ENCODE peak calls at places on chromosomes 7 and 10, in six cellular contexts. I, W, L, N, Q and J are unnamed samples.

GRCh38 chr7:108630002-108630401 is 60.3 kb downstream of the DNAJB9 start:
- DNase-seq in L (no peak), I (no peak), Q (no peak), W (no peak), N (no peak), J (no peak)

GRCh38 chr10:34405611-34406462 is 409.3 kb downstream of the PARD3 start:
- DNase-seq in I (no peak), W (no peak), N (no peak), L (no peak), Q (no peak), J (no peak)

GRCh38 chr7:71868797-71869196 is 543.3 kb downstream of the CALN1 start:
- DNase-seq in W (no peak), N (no peak), I (no peak), Q (no peak), L (peak), J (no peak)

GRCh38 chr10:122374859-122375721 is 582 bp downstream of the PLEKHA1 start:
- DNase-seq in N (no peak), L (peak), W (peak), Q (no peak), I (peak), J (no peak)

GRCh38 chr10:124053971-124054370 is 39.4 kb downstream of the CHST15 start:
- DNase-seq in N (no peak), I (no peak), L (no peak), Q (no peak), W (no peak), J (no peak)

GRCh38 chr10:79241990-79242619 is 105.2 kb upstream of the PPIF start:
- DNase-seq in L (peak), I (no peak), W (peak), N (no peak), Q (no peak), J (no peak)

GRCh38 chr10:22246680-22247391 is 29.0 kb upstream of the EBLN1 start:
- DNase-seq in W (no peak), N (peak), I (no peak), Q (no peak), L (no peak), J (no peak)

GRCh38 chr7:131629203-131629871 is 72.9 kb upstream of the PODXL start:
- DNase-seq in N (no peak), L (no peak), I (no peak), Q (no peak), W (no peak), J (no peak)

GRCh38 chr7:47453093-47454056 is 128.5 kb downstream of the TNS3 start:
- DNase-seq in N (peak), I (no peak), L (no peak), Q (peak), W (no peak), J (peak)

GRCh38 chr7:70487526-70488285 is 644.2 kb upstream of the GALNT17 start:
- DNase-seq in Q (no peak), I (no peak), L (no peak), W (no peak), N (no peak), J (no peak)

GRCh38 chr10:15118615-15119014 is 21.5 kb downstream of the RPP38 start:
- DNase-seq in N (no peak), W (no peak), I (no peak), Q (no peak), L (peak), J (no peak)

GRCh38 chr7:131042269-131043160 is 285.2 kb upstream of the MKLN1 start:
- DNase-seq in Q (no peak), W (peak), N (no peak), L (no peak), I (no peak), J (no peak)

GRCh38 chr10:34200355-34200901 is 614.7 kb downstream of the PARD3 start:
- DNase-seq in N (no peak), Q (no peak), I (no peak), W (no peak), L (no peak), J (no peak)

GRCh38 chr7:71443197-71443542 is 311.2 kb downstream of the GALNT17 start:
- DNase-seq in W (no peak), Q (no peak), L (no peak), N (no peak), I (no peak), J (no peak)

GRCh38 chr7:81308643-81309354 is 389.9 kb upstream of the SEMA3C start:
- DNase-seq in I (no peak), W (peak), Q (no peak), L (no peak), N (no peak), J (no peak)

GRCh38 chr7:104983620-104984539 is 30.1 kb upstream of the KMT2E start:
- DNase-seq in W (peak), Q (no peak), I (peak), L (peak), N (no peak), J (peak)

GRCh38 chr7:73905360-73905759 is 44.4 kb downstream of the TMEM270 start:
- DNase-seq in I (no peak), L (no peak), W (no peak), Q (no peak), N (no peak), J (no peak)

GRCh38 chr7:41774966-41775365 is 72.1 kb upstream of the INHBA start:
- DNase-seq in N (no peak), W (no peak), I (no peak), L (no peak), Q (no peak), J (no peak)

GRCh38 chr7:46586406-46586805 is 665.3 kb upstream of the IGFBP3 start:
- DNase-seq in W (no peak), Q (peak), I (no peak), L (no peak), N (no peak), J (no peak)

GRCh38 chr7:15015545-15016314 is 113.2 kb upstream of the DGKB start:
- DNase-seq in Q (peak), W (peak), N (peak), I (no peak), L (peak), J (no peak)

GRCh38 chr7:77434570-77434969 is 18.4 kb upstream of the GSAP start:
- DNase-seq in Q (no peak), N (no peak), I (no peak), W (no peak), L (no peak), J (no peak)

GRCh38 chr7:86932038-86932512 is 127.4 kb downstream of the ELAPOR2 start:
- DNase-seq in N (peak), I (no peak), Q (no peak), L (no peak), W (no peak), J (peak)

GRCh38 chr10:122713091-122713885 is 13.6 kb upstream of the C10orf120 start:
- DNase-seq in Q (no peak), I (no peak), W (no peak), N (no peak), L (no peak), J (no peak)

GRCh38 chr10:84097787-84098353 is 41.4 kb upstream of the GHITM start:
- DNase-seq in Q (no peak), L (peak), W (peak), I (no peak), N (no peak), J (no peak)

GRCh38 chr10:46528171-46528671 is 28.2 kb downstream of the GPRIN2 start:
- DNase-seq in I (peak), L (no peak), N (no peak), W (no peak), Q (no peak), J (no peak)

GRCh38 chr10:85614981-85615380 is 751.6 kb downstream of the GRID1 start:
- DNase-seq in W (no peak), I (no peak), L (no peak), N (no peak), Q (no peak), J (no peak)

GRCh38 chr7:27560706-27561235 is 101.9 kb downstream of the HIBADH start:
- DNase-seq in I (no peak), L (no peak), Q (peak), W (no peak), N (peak), J (no peak)
- TF ChIP-seq CTCF in I (no peak), L (no peak), Q (peak), W (no peak), N (peak), J (no peak)

DNA sequence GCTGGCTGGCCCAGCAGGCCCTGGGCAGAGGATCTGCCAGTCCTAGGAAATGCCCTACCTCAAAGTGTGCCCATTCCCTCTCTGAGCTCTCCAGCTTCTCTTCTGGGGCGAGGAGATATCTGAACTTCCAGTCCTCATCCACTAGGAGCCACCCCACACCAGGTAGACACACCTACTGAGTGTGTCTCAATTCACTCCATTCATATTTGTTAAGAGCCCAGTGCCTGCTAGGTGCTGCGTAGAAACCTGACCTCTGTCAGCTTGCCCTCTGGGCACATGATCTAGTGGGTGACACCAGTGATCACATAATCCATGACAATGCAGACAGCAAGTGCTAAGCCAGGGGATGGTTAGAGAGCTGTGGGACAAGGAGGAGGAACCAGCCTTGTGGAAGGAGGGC is 81.5 kb downstream of the COL13A1 start:
- DNase-seq in L (peak), W (no peak), Q (no peak), N (no peak), I (no peak), J (no peak)
- TF ChIP-seq CTCF in L (peak), W (peak), Q (no peak), N (no peak), I (no peak), J (peak)

DNA sequence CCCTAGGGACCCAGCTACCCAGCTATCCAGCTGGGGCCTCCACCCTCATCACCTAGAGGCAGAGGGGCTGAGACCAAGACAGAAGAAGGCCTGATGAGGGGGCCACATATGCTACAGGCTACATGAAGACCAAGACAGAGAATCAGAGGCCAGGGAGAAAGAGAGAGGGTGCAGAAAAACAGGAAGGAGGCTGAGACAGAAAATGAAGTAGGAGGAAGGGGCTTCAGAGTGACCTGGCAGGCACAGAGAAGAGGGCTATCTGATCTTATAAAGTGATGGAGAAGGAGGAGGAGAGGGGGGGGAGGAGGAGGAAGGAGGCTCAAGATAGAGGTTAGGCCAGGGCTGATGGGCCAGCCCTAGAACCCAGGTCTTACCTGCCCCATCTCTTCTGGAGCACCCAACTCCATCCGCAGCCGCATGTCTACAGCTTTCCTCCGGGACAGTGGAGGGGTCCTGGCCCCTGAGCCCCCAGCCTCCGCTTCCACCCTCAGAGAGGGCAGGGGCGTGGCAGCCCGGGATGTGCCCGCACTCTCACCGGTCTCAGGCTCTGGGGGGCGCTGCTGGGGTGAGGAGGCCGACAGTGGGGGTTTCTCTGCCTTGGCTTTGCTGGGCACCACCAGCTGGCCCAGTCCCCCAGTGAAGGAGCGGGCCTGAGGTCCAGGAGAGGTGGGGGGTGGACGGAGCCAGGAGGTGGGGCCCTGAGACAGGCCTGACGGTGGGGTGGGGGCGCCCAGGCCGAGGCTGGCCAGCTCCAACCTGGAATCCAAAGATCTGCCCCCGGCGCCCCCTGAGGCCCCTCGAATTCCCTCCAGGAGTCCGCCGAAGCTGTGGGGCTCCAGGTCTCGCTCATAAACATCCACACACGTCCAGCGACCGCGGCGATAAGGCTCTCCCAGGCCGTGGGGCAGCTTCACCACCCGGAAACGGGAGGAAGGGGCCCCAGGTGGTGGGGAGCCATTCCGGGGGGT is 1.8 kb downstream of the TSC22D4 start:
- DNase-seq in N (no peak), L (peak), W (no peak), I (no peak), Q (no peak), J (no peak)
- TF ChIP-seq CTCF in N (peak), L (peak), W (peak), I (no peak), Q (peak), J (no peak)

DNA sequence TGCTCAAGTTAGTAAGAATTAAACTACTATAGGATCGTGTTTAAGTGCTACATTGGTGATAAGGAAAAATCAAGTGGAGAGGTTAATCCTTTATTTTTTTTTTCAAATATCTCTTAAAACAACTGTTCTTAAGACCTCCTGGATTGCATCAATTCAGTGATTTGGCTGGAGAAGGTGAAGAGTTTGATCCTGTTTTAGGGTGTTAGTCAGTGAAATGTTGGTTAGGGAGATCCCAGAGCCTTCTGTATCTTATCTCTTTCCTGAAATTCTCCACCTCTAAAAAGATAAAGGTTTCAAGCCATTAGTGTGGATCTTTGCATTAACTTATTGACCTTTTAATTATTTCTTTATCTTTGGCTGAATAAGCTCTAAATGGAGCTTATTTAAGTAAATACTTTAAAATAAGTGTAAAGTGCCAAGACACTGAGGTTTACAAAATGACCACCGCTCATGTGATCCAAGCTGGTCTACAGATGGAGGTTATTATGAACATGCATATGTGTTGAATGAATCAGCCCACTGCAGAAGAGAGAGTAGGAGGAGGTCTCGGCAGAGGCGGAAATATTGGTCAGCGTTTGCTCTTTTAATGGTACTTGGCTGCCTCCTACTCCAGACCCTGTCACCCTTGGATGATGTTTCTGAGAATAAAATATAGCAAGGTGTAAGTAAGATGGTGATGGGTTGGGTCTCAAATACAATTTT is 51.8 kb upstream of the BMPER start:
- DNase-seq in I (no peak), W (no peak), N (peak), L (no peak), Q (peak), J (no peak)
- TF ChIP-seq CTCF in I (no peak), W (no peak), N (no peak), L (no peak), Q (no peak), J (no peak)

GRCh38 chr7:48876087-48876486 is 48.3 kb upstream of the CDC14C start:
- DNase-seq in Q (no peak), I (no peak), N (no peak), W (no peak), L (no peak), J (no peak)

GRCh38 chr7:48872548-48872947 is 51.8 kb upstream of the CDC14C start:
- DNase-seq in N (no peak), W (no peak), L (no peak), I (no peak), Q (no peak), J (no peak)

GRCh38 chr7:48875300-48875916 is 48.9 kb upstream of the CDC14C start:
- DNase-seq in L (peak), Q (no peak), I (no peak), W (peak), N (no peak), J (peak)
- TF ChIP-seq CTCF in L (peak), Q (peak), I (peak), W (peak), N (peak), J (no peak)

GRCh38 chr7:36509962-36510361 is 120.3 kb downstream of the ANLN start:
- DNase-seq in W (no peak), I (no peak), L (no peak), N (no peak), Q (no peak), J (no peak)
- TF ChIP-seq CTCF in W (no peak), I (no peak), L (no peak), N (no peak), Q (no peak), J (no peak)

GRCh38 chr7:32588657-32589056 is 93.4 kb downstream of the AVL9 start:
- DNase-seq in W (no peak), N (peak), Q (no peak), I (no peak), L (peak), J (no peak)
- TF ChIP-seq CTCF in W (no peak), N (no peak), Q (no peak), I (no peak), L (no peak), J (no peak)

DNA sequence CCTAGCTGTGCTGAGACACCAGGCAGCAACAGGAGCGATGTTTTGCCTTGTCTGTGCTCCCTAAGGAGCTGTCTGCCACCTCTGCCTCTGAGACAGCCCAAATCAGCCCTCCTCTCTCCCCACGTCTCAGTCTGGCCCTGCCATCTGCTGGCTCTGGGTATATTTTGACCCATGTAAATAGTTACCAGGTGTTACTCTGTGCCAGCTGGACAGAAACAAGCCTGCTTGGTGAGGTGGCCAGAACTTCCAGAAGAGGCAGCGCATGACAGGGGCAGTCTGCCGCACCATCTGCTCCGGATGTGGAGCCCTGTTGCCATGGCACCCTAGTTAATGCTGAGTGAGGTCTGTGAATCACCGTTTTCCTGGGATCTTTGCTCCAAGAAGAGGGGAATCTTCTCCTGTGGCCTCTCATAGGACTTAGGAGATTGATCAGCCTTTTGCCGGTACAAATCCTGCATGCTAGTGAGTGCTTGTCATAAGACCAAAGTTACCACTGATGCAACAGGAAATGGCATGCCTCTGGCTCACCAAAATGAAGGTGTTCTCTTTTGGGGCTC is 31.8 kb downstream of the GSTO2 start:
- DNase-seq in Q (peak), W (no peak), N (peak), I (no peak), L (no peak), J (no peak)
- TF ChIP-seq CTCF in Q (no peak), W (no peak), N (no peak), I (no peak), L (no peak), J (no peak)

GRCh38 chr7:100266576-100267354 is 40.7 kb upstream of the SPDYE3 start:
- DNase-seq in L (no peak), N (no peak), W (no peak), I (no peak), Q (no peak), J (no peak)

GRCh38 chr7:100275120-100275519 is 32.4 kb upstream of the SPDYE3 start:
- DNase-seq in N (no peak), W (no peak), I (no peak), L (no peak), Q (no peak), J (no peak)

GRCh38 chr7:100267648-100268047 is 39.9 kb upstream of the SPDYE3 start:
- DNase-seq in W (no peak), I (no peak), Q (no peak), N (no peak), L (no peak), J (no peak)

GRCh38 chr7:100271716-100272537 is 35.6 kb upstream of the SPDYE3 start:
- DNase-seq in Q (peak), N (peak), L (peak), W (peak), I (peak), J (peak)
- TF ChIP-seq CTCF in Q (peak), N (peak), L (peak), W (peak), I (no peak), J (peak)